ENCODE peak calls at places on chromosomes 13 and 19, in five cellular contexts. S is left ventricle myocardium inferior, Y is aorta, V is heart left ventricle, D is lung. Q is an unnamed sample. For H3K4me1, the result is how much of the 10 kb centered on the place peaks cover.

GRCh38 chr13:46679369-46680180 is 117.4 kb downstream of the ESD start:
- DNase-seq in V (no peak), Y (no peak), D (no peak), S (no peak), Q (no peak)

GRCh38 chr13:90293793-90294361 is 1053.6 kb upstream of the MIR17HG start:
- DNase-seq in V (no peak), D (no peak), S (no peak), Y (no peak), Q (no peak)

GRCh38 chr19:32651729-32652140 is 23.2 kb downstream of the ANKRD27 start:
- DNase-seq in D (no peak), Y (no peak), V (peak), S (peak), Q (no peak)

GRCh38 chr19:10226376-10227214 is 4.5 kb downstream of the S1PR2 start:
- DNase-seq in Y (peak), D (peak), S (peak), V (peak), Q (peak)

GRCh38 chr13:111552891-111553637 is 232.6 kb downstream of the TEX29 start:
- DNase-seq in Y (peak), D (no peak), S (no peak), V (no peak), Q (no peak)

GRCh38 chr13:98454389-98454881 is 122.5 kb downstream of the STK24 start:
- DNase-seq in V (no peak), S (no peak), Y (no peak), D (no peak), Q (no peak)

GRCh38 chr19:49438261-49438660 is 3.1 kb downstream of the SLC17A7 start:
- DNase-seq in V (no peak), Y (no peak), S (no peak), D (no peak), Q (peak)

GRCh38 chr19:45526143-45526542 is 18.9 kb downstream of the VASP start:
- DNase-seq in S (peak), V (peak), D (peak), Y (no peak), Q (peak)

GRCh38 chr19:41321600-41322270 is 11.8 kb downstream of the CCDC97 start:
- DNase-seq in Y (no peak), V (peak), S (no peak), D (no peak), Q (peak)

DNA sequence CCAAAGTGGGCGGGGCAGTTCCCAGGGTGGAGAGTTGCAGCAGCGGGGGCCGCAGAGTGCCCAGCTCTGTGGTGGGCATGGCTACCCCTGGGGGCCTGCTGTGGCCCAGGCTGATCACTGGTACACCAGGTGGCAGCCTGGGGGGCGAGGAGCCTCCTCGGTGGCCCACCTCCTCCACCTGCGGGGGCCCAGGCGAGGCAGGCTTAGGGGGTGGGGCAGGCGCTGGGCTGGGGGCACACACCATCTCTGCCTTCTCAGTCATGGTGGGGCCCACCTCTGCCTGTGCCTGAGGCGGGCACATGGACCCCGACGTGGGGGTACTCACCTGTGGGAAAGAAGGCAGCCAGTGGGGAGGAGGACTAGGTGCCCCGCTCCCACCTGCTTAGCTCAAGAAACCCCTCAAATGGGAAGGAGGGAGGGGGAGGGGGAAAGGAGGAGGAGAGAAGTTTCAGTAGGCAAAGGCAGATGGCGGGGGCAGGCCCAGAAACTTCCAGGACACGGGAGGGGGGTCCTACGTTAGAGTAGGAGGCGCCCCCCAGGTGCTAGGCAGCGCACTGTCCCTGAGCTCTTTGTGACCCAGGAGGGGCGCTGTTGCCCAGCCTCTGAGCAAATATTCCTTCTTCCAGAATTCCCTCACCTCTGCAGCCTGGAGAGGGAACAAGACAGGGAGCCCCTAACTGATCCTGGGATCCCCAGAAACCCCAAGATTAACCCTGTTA is 1.6 kb downstream of the LYL1 start:
- DNase-seq in D (no peak), S (no peak), Y (no peak), V (no peak), Q (peak)
- H3K4me3 ChIP-seq in D (no peak), S (peak), Y (no peak), V (peak), Q (peak)

DNA sequence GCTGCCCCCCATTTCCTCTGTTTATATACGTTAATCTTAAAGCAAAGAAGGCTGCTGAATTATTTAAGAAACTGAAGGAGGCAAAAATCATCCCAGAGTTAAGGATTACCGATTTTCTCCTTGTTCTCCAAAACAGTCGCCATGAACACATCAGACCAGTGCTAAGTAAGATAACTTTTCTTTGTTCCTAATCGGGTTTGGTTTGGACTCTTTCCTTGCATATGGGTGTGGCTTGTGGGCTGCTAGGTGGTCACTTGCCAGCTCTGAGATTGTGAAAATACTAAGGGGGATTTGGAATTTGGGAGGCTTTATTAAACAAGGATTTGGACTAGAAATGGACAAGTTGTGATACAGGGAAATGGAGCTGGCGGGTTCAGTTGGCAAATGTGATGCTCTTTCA is 212.1 kb downstream of the OXGR1 start:
- DNase-seq in Y (no peak), S (no peak), D (no peak), V (no peak), Q (no peak)
- H3K4me1 ChIP-seq in Y (under half), S (under half), D (under half), V (under half), Q (under half)

GRCh38 chr13:35474551-35474950 is 1.9 kb downstream of the MAB21L1 start:
- DNase-seq in V (no peak), S (no peak), D (no peak), Y (no peak), Q (no peak)
- H3K4me3 ChIP-seq in V (peak), S (peak), D (no peak), Y (peak), Q (peak)

DNA sequence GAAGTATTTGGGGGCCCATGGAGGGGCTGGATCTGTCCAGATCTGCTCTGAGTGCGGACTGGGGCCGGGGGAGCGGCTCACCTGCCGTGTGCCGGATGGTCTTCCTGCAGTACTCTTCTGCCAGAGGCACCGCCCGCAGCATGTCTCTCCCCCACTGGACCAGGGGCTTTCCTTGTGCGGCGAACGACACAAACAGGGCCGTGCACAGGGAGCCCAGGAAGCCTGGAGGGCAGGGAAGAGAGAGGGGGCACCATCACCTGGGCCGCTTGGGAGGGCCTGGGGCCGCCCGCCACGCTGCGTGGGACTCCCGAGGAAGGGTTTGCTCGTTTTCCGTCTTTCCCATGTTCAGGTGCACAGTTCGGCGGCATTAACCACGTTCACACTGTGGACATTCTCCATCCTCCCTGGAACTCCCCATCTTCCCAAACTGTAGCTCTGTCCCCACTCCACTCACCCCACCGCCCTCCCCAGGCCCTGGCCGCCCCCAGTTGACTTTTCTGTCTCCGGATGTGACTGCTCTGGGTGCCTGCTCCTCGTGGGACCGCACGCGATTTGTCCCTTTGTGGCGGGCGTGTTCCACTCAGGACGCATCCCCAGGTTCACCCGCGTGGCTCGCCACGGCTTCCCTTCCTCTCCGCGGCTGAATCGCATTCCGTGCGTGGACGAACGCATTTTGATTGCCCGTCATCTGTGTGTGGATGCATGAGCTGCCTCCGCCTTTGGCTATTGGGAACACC is 24.2 kb downstream of the ADPRHL1 start:
- DNase-seq in S (no peak), V (peak), Y (no peak), D (no peak), Q (no peak)
- H3K4me1 ChIP-seq in S (under half), V (under half), Y (under half), D (under half), Q (under half)

DNA sequence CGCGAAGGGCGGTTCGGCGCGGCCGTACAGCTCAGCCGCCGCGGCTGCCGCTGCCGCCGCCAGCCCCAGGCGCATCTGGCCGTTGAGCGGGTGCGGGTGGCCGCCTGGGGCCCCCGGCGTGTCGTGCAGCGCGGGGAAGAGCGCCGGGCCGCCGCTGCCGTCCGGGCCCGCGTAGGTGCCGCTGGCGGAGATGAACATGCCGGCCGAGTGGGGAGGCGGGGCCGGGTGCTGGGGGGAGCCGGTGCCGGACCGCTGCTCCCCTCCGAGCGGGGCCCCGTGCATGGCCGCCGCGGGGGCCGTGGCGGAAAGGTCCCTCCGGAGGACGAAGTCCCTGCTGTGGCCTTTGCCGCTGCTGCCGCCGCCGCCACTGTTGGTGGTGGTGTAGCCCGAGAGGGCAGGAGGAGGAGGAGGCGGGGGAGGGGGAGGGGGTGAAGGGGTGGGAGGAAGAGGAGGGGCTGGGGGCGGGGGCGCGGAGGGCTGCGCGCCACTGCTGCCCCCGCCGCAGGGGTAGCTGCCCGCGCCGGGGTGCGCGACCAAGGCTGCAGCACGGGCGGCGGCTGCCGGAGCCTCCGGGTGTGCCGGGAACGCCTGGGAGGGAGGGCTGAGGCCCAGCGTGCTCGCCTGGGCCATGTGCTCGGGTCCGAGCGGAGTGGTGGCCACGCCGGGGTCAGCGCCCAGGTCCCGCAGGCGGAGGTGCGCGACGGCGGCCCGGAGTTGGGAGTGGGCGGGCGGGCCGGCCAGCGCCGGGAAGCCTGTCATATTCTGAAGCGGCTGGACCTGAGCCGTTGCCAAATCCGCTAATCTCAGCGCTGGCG is 599 bp downstream of the ZIC5 start:
- DNase-seq in V (no peak), D (no peak), S (no peak), Y (no peak), Q (no peak)
- H3K4me3 ChIP-seq in V (peak), D (no peak), S (peak), Y (peak), Q (peak)

DNA sequence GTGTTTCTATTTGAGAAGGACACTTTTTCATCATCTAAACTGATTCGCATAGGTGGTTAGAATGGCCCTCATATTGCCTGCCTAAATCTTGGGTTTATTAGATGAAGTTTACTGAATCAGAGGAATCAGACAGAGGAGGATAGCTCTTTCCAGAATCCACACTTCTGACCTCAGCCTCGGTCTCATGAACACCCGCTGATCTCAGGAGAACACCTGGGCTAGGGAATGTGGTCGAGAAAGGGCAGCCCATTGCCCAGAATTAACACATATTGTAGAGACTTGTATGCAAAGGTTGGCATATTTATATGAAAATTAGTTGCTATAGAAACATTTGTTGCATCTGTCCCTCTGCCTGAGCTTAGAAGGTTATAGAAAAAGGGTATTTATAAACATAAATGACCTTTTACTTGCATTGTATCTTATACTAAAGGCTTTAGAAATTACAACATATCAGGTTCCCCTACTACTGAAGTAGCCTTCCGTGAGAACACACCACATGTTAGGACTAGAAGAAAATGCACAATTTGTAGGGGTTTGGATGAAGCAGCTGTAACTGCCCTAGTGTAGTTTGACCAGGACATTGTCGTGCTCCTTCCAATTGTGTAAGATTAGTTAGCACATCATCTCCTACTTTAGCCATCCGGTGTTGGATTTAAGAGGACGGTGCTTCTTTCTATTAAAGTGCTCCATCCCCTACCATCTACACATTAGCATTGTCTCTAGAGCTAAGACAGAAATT is 103.8 kb downstream of the TNFRSF19 start:
- DNase-seq in V (no peak), D (no peak), Y (no peak), S (no peak), Q (no peak)
- H3K4me1 ChIP-seq in V (under half), D (under half), Y (under half), S (under half), Q (under half)

GRCh38 chr19:38229585-38230073 is 5.6 kb upstream of the DPF1 start:
- DNase-seq in V (peak), S (peak), D (peak), Y (peak), Q (peak)
- H3K4me3 ChIP-seq in V (peak), S (peak), D (no peak), Y (no peak), Q (peak)

DNA sequence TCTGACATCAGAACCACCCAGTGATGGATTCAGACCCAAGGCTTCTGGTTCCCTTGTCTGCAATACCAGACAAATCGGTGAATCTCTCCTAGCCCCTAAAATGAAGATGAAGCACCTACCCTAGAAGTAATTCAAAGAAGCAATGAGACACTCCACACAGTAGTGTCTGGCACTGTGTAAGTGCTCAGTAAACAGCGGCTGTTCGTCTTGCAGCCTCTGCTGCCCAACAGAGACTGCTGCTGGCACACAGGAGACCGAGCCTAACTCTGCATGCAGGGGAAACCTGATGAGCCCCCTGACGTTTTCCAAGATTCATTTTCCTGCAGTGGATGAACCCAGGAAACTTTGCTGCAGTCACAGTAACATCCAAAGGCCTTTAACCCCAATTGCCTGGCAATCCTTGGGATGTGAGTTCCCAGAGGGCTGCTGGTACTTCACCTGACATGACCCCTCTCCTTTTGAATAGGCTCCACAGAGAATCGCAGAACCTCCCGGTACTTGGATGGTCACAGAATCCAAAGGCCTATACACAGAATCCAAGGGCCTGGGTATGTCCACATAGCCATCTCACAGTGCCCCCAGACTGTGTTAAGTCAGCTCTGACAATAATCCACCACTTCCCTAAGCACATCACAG is 6.7 kb downstream of the MED26 start:
- DNase-seq in D (no peak), S (no peak), V (no peak), Y (no peak), Q (no peak)
- H3K4me1 ChIP-seq in D (under half), S (half or more), V (under half), Y (under half), Q (under half)